ENCODE peak calls at places on chromosomes 6 and 20, in eight cellular contexts. One of them, this sample, is unnamed.

GRCh38 chr20:41169791-41170351 is 32.5 kb downstream of the PLCG1 start:
- DNase-seq in lower lobe of right lung: no peak
- DNase-seq in sigmoid colon: no peak
- DNase-seq in kidney epithelial cell: no peak
- DNase-seq in lower leg skin: no peak
- DNase-seq in IMR-90: peak; percentile 78
- DNase-seq in A549: no peak
- DNase-seq in cardiac fibroblast: peak; percentile 33
- DNase-seq in this sample: no peak

GRCh38 chr6:97305676-97306075 is 22.7 kb upstream of the MMS22L start:
- DNase-seq in kidney epithelial cell: no peak
- DNase-seq in lower leg skin: no peak
- DNase-seq in IMR-90: no peak
- DNase-seq in cardiac fibroblast: no peak
- DNase-seq in A549: no peak
- DNase-seq in sigmoid colon: no peak
- DNase-seq in lower lobe of right lung: no peak
- DNase-seq in this sample: no peak

GRCh38 chr6:115613488-115613887 is 447.2 kb downstream of the FRK start:
- DNase-seq in lower lobe of right lung: no peak
- DNase-seq in IMR-90: peak; percentile 94
- DNase-seq in cardiac fibroblast: peak; percentile 82
- DNase-seq in A549: no peak
- DNase-seq in lower leg skin: no peak
- DNase-seq in sigmoid colon: no peak
- DNase-seq in kidney epithelial cell: no peak
- DNase-seq in this sample: no peak

GRCh38 chr20:63554361-63555278 is 661 bp downstream of the FNDC11 start:
- DNase-seq in lower lobe of right lung: no peak
- DNase-seq in A549: no peak
- DNase-seq in cardiac fibroblast: no peak
- DNase-seq in kidney epithelial cell: no peak
- DNase-seq in IMR-90: no peak
- DNase-seq in sigmoid colon: no peak
- DNase-seq in lower leg skin: no peak
- DNase-seq in this sample: no peak

GRCh38 chr6:160934157-160934556 is 57.4 kb upstream of the MAP3K4 start:
- DNase-seq in IMR-90: no peak
- DNase-seq in cardiac fibroblast: no peak
- DNase-seq in kidney epithelial cell: no peak
- DNase-seq in A549: no peak
- DNase-seq in lower lobe of right lung: no peak
- DNase-seq in lower leg skin: no peak
- DNase-seq in sigmoid colon: no peak
- DNase-seq in this sample: no peak

GRCh38 chr6:47098570-47098993 is 56.5 kb upstream of the ADGRF1 start:
- DNase-seq in kidney epithelial cell: no peak
- DNase-seq in A549: no peak
- DNase-seq in lower lobe of right lung: no peak
- DNase-seq in sigmoid colon: peak; percentile 74
- DNase-seq in IMR-90: peak; percentile 45
- DNase-seq in cardiac fibroblast: peak; percentile 97
- DNase-seq in lower leg skin: peak; percentile 76
- DNase-seq in this sample: no peak

GRCh38 chr20:18527836-18528235 is 20.1 kb downstream of the SEC23B start:
- DNase-seq in A549: no peak
- DNase-seq in IMR-90: peak; percentile 75
- DNase-seq in lower lobe of right lung: no peak
- DNase-seq in lower leg skin: no peak
- DNase-seq in cardiac fibroblast: no peak
- DNase-seq in sigmoid colon: no peak
- DNase-seq in kidney epithelial cell: no peak
- DNase-seq in this sample: no peak

GRCh38 chr6:2220154-2220553 is 25.3 kb downstream of the GMDS start:
- DNase-seq in kidney epithelial cell: no peak
- DNase-seq in IMR-90: no peak
- DNase-seq in lower lobe of right lung: no peak
- DNase-seq in sigmoid colon: no peak
- DNase-seq in cardiac fibroblast: no peak
- DNase-seq in A549: no peak
- DNase-seq in lower leg skin: no peak
- DNase-seq in this sample: no peak

DNA sequence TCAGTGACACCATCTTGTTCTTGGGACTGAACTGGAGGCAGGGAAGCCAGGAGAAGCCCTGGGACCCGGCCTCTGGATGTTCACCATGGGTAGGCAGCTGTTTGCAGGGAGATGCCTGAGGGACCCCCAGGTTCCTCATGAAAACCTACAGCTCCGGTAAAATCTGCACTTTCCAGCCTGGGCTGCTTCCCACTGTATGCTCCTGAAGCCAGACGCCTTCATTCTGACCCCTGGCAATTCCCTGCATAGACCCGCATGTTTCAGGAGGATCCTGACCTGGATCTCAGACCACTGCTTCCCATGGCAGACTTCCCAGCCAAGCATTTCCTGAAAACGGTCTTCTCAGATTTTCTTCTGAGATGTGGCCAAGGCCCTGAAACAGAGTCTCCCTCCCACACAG is 306.7 kb downstream of the PREX1 start:
- DNase-seq in lower lobe of right lung: no peak
- DNase-seq in sigmoid colon: no peak
- DNase-seq in lower leg skin: no peak
- DNase-seq in IMR-90: no peak
- DNase-seq in cardiac fibroblast: no peak
- DNase-seq in kidney epithelial cell: no peak
- DNase-seq in A549: no peak
- DNase-seq in this sample: no peak
- TF ChIP-seq CTCF in lower lobe of right lung: no peak
- TF ChIP-seq CTCF in sigmoid colon: no peak
- TF ChIP-seq CTCF in lower leg skin: no peak
- TF ChIP-seq CTCF in IMR-90: no peak
- TF ChIP-seq CTCF in cardiac fibroblast: no peak
- TF ChIP-seq CTCF in kidney epithelial cell: no peak
- TF ChIP-seq CTCF in A549: no peak
- TF ChIP-seq CTCF in this sample: no peak

DNA sequence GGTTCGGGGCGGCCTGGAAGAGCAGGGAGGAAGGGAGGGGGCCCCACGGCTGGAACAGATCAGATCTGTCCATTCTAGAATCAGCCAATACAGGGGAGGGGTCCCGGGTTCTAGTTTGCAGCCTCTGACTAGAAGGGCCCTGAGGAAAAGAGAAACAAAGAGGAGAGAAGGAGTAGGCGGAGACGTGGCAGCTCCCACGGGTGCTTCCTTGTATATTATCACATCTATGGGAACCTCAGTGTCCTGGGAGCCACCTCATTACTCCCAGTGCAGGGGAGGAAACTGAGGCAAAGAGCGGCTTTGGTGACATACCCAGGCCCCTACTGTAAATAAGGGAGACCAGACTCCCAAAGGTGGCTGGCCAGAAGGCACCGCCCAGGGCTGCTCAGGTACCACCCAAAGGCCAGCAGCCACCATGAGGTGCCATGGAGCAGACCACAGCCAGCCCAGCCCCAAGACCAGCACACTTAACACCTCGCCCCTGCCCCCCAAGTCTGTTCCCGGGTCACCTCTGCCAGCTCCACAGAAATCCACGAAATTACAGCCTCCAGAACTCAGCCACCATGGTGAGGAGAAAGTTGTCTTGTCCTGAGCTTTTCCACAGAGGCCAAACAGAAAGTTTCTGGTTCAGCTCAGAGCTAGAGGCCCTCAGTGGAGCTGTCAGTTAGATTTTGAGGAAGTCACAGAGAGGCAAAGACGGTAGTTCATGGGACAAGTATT is 2.1 kb downstream of the ZC3H12D start:
- DNase-seq in IMR-90: no peak
- DNase-seq in sigmoid colon: no peak
- DNase-seq in kidney epithelial cell: no peak
- DNase-seq in cardiac fibroblast: no peak
- DNase-seq in A549: no peak
- DNase-seq in lower leg skin: no peak
- DNase-seq in lower lobe of right lung: peak; percentile 59
- DNase-seq in this sample: no peak
- H3K4me3 ChIP-seq in IMR-90: no peak overlapping the region
- H3K4me3 ChIP-seq in sigmoid colon: peak overlapping the region; percentile 37
- H3K4me3 ChIP-seq in kidney epithelial cell: no peak overlapping the region
- H3K4me3 ChIP-seq in cardiac fibroblast: no peak overlapping the region
- H3K4me3 ChIP-seq in A549: no peak overlapping the region
- H3K4me3 ChIP-seq in lower leg skin: no peak overlapping the region
- H3K4me3 ChIP-seq in lower lobe of right lung: peak overlapping the region; percentile 49
- H3K4me3 ChIP-seq in this sample: peak overlapping the region; percentile 56

DNA sequence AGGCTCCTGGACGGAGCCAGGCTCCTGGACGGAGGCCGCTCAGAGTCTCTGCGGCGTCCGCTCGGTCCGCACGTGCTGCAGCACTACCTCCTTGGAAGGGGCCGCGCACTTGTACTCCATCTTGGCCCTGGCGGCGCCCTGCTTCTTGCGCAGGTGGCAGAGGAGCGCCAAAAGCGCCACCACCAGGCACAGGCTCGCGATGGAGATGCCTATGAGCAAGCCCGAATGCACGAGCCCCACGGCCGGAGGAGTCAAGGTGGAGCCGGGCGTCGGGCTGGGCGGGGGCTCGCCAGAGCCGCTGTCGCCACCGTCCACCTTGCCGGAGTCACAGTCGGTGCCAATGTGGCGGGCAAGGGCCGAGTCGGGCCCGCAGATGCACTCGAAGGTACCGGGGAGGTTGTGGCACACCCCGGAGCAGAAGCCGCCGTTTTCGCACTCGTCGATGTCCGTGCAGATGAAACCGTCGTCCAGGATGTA is 1.7 kb downstream of the THBD start:
- DNase-seq in sigmoid colon: no peak
- DNase-seq in lower lobe of right lung: peak; percentile 74
- DNase-seq in IMR-90: no peak
- DNase-seq in lower leg skin: no peak
- DNase-seq in cardiac fibroblast: peak; percentile 21
- DNase-seq in A549: peak; percentile 71
- DNase-seq in kidney epithelial cell: no peak
- DNase-seq in this sample: no peak
- TF ChIP-seq CTCF in sigmoid colon: no peak
- TF ChIP-seq CTCF in lower lobe of right lung: no peak
- TF ChIP-seq CTCF in IMR-90: no peak
- TF ChIP-seq CTCF in lower leg skin: no peak
- TF ChIP-seq CTCF in cardiac fibroblast: no peak
- TF ChIP-seq CTCF in A549: peak; percentile 22
- TF ChIP-seq CTCF in kidney epithelial cell: no peak
- TF ChIP-seq CTCF in this sample: no peak

GRCh38 chr20:49583669-49584417 is 15.9 kb upstream of the PTGIS start:
- DNase-seq in lower leg skin: peak; percentile 58
- DNase-seq in A549: peak; percentile 95
- DNase-seq in sigmoid colon: peak; percentile 95
- DNase-seq in IMR-90: peak; percentile 95
- DNase-seq in kidney epithelial cell: no peak
- DNase-seq in cardiac fibroblast: peak; percentile 95
- DNase-seq in lower lobe of right lung: peak; percentile 56
- DNase-seq in this sample: no peak
- H3K4me3 ChIP-seq in lower leg skin: no peak overlapping the region
- H3K4me3 ChIP-seq in A549: no peak overlapping the region
- H3K4me3 ChIP-seq in sigmoid colon: no peak overlapping the region
- H3K4me3 ChIP-seq in IMR-90: no peak overlapping the region
- H3K4me3 ChIP-seq in kidney epithelial cell: no peak overlapping the region
- H3K4me3 ChIP-seq in cardiac fibroblast: no peak overlapping the region
- H3K4me3 ChIP-seq in lower lobe of right lung: no peak overlapping the region
- H3K4me3 ChIP-seq in this sample: no peak overlapping the region

GRCh38 chr6:100657678-100658330 is 193.1 kb upstream of the SIM1 start:
- DNase-seq in A549: peak; percentile 18
- DNase-seq in lower leg skin: no peak
- DNase-seq in kidney epithelial cell: no peak
- DNase-seq in cardiac fibroblast: peak; percentile 46
- DNase-seq in lower lobe of right lung: no peak
- DNase-seq in sigmoid colon: no peak
- DNase-seq in IMR-90: peak; percentile 3
- DNase-seq in this sample: no peak
- TF ChIP-seq CTCF in A549: peak; percentile 86
- TF ChIP-seq CTCF in lower leg skin: no peak
- TF ChIP-seq CTCF in kidney epithelial cell: peak; percentile 41
- TF ChIP-seq CTCF in cardiac fibroblast: peak; percentile 58
- TF ChIP-seq CTCF in lower lobe of right lung: peak; percentile 17
- TF ChIP-seq CTCF in sigmoid colon: no peak
- TF ChIP-seq CTCF in IMR-90: peak; percentile 59
- TF ChIP-seq CTCF in this sample: no peak

This sample was measured in esophagus squamous epithelium.